ENCODE peak calls at places on chromosomes 1 and 21, in seven cellular contexts. A is LHCN-M2; R is KBM-7; P is stimulated activated CD8-positive, alpha-beta memory T cell treated with anti-CD3 and anti-CD28 coated beads, Interleukin-7, amount 100 ng/mL, for 24 hours; V is brain pericyte; I is heart left ventricle; E is AML-193. Y is an unnamed sample.

GRCh38 chr1:7224081-7224534 is 438.9 kb downstream of the CAMTA1 start:
- DNase-seq in I (no peak), V (no peak), P (no peak), A (peak), E (no peak), R (no peak), Y (no peak)

GRCh38 chr21:44880762-44881585 is 7.5 kb upstream of the PTTG1IP start:
- DNase-seq in I (peak), E (peak), R (peak), V (no peak), P (no peak), A (peak), Y (no peak)

GRCh38 chr1:9078035-9078948 is 8.9 kb upstream of the SLC2A5 start:
- DNase-seq in I (no peak), E (peak), A (peak), R (peak), V (no peak), P (no peak), Y (no peak)

GRCh38 chr1:19582318-19582717 is 61.8 kb upstream of the NBL1 start:
- DNase-seq in R (peak), E (peak), P (peak), I (no peak), V (no peak), A (peak), Y (peak)

GRCh38 chr1:179295356-179295755 is 1.8 kb downstream of the SOAT1 start:
- DNase-seq in V (no peak), P (no peak), A (no peak), R (no peak), E (no peak), I (no peak), Y (no peak)

GRCh38 chr21:46633561-46633960 is 1.9 kb upstream of the PRMT2 start:
- DNase-seq in I (no peak), E (no peak), R (no peak), A (no peak), V (no peak), P (no peak), Y (no peak)

GRCh38 chr1:226645279-226645976 is 93.7 kb downstream of the ITPKB start:
- DNase-seq in E (no peak), P (no peak), A (no peak), I (peak), R (no peak), V (no peak), Y (peak)

GRCh38 chr1:228270032-228270431 is 62.2 kb downstream of the OBSCN start:
- DNase-seq in V (no peak), R (no peak), I (no peak), E (no peak), P (no peak), A (peak), Y (peak)

GRCh38 chr1:19448491-19449439 is 36.6 kb downstream of the CAPZB start:
- DNase-seq in P (no peak), I (peak), A (peak), R (peak), V (peak), E (no peak), Y (peak)

GRCh38 chr1:165116732-165117131 is 239.8 kb downstream of the LMX1A start:
- DNase-seq in R (no peak), E (no peak), I (no peak), P (no peak), A (peak), V (no peak), Y (no peak)

GRCh38 chr1:22077728-22078127 is 25.2 kb downstream of the CDC42 start:
- DNase-seq in E (no peak), I (no peak), V (no peak), P (no peak), R (no peak), A (peak), Y (no peak)

GRCh38 chr1:234839663-234840062 is 229.7 kb upstream of the IRF2BP2 start:
- DNase-seq in I (no peak), A (no peak), V (no peak), R (peak), P (no peak), E (no peak), Y (no peak)

Y was measured in left cardiac atrium.